ENCODE peak calls at places on chromosome 15, in ten cellular contexts. One of them, this sample, is unnamed.

GRCh38 chr15:74022706-74023470 is 28.4 kb downstream of the PML start:
- DNase-seq in HT1080: no peak
- DNase-seq in GM23338: no peak
- DNase-seq in HS-5: no peak
- DNase-seq in occipital lobe: no peak
- DNase-seq in naive thymus-derived CD4-positive, alpha-beta T cell: no peak
- DNase-seq in osteocyte: no peak
- DNase-seq in Kasumi-1: no peak
- DNase-seq in ureter: no peak
- DNase-seq in DMS79 treated with DMSO at 0.1 percent for 48 hours: no peak
- DNase-seq in this sample: no peak

GRCh38 chr15:48472756-48473155 is 141.5 kb downstream of the DUT start:
- DNase-seq in occipital lobe: no peak
- DNase-seq in GM23338: no peak
- DNase-seq in HT1080: peak
- DNase-seq in HS-5: peak
- DNase-seq in osteocyte: no peak
- DNase-seq in naive thymus-derived CD4-positive, alpha-beta T cell: no peak
- DNase-seq in ureter: no peak
- DNase-seq in DMS79 treated with DMSO at 0.1 percent for 48 hours: no peak
- DNase-seq in Kasumi-1: no peak
- DNase-seq in this sample: peak

GRCh38 chr15:76626611-76627010 is 278.5 kb downstream of the SCAPER start:
- DNase-seq in HT1080: no peak
- DNase-seq in ureter: no peak
- DNase-seq in GM23338: no peak
- DNase-seq in Kasumi-1: no peak
- DNase-seq in osteocyte: no peak
- DNase-seq in naive thymus-derived CD4-positive, alpha-beta T cell: no peak
- DNase-seq in occipital lobe: no peak
- DNase-seq in HS-5: no peak
- DNase-seq in DMS79 treated with DMSO at 0.1 percent for 48 hours: no peak
- DNase-seq in this sample: no peak

GRCh38 chr15:65275728-65276126 is 11.0 kb downstream of the PARP16 start:
- DNase-seq in occipital lobe: no peak
- DNase-seq in Kasumi-1: no peak
- DNase-seq in HS-5: no peak
- DNase-seq in naive thymus-derived CD4-positive, alpha-beta T cell: no peak
- DNase-seq in osteocyte: no peak
- DNase-seq in GM23338: no peak
- DNase-seq in HT1080: peak
- DNase-seq in ureter: no peak
- DNase-seq in DMS79 treated with DMSO at 0.1 percent for 48 hours: no peak
- DNase-seq in this sample: no peak

GRCh38 chr15:61049934-61050333 is 179.2 kb downstream of the RORA start:
- DNase-seq in GM23338: no peak
- DNase-seq in naive thymus-derived CD4-positive, alpha-beta T cell: no peak
- DNase-seq in occipital lobe: no peak
- DNase-seq in Kasumi-1: no peak
- DNase-seq in HS-5: no peak
- DNase-seq in ureter: no peak
- DNase-seq in DMS79 treated with DMSO at 0.1 percent for 48 hours: no peak
- DNase-seq in HT1080: peak
- DNase-seq in osteocyte: no peak
- DNase-seq in this sample: no peak

GRCh38 chr15:51796777-51797474 is 32.5 kb upstream of the TMOD3 start:
- DNase-seq in HT1080: peak
- DNase-seq in DMS79 treated with DMSO at 0.1 percent for 48 hours: no peak
- DNase-seq in osteocyte: no peak
- DNase-seq in GM23338: peak
- DNase-seq in HS-5: no peak
- DNase-seq in Kasumi-1: no peak
- DNase-seq in occipital lobe: no peak
- DNase-seq in ureter: no peak
- DNase-seq in naive thymus-derived CD4-positive, alpha-beta T cell: no peak
- DNase-seq in this sample: peak

GRCh38 chr15:49370782-49371181 is 52.3 kb upstream of the FGF7 start:
- DNase-seq in HT1080: no peak
- DNase-seq in occipital lobe: no peak
- DNase-seq in HS-5: no peak
- DNase-seq in DMS79 treated with DMSO at 0.1 percent for 48 hours: no peak
- DNase-seq in osteocyte: no peak
- DNase-seq in ureter: no peak
- DNase-seq in naive thymus-derived CD4-positive, alpha-beta T cell: no peak
- DNase-seq in GM23338: no peak
- DNase-seq in Kasumi-1: peak
- DNase-seq in this sample: peak

GRCh38 chr15:85097706-85098105 is 116.0 kb downstream of the PDE8A start:
- DNase-seq in naive thymus-derived CD4-positive, alpha-beta T cell: no peak
- DNase-seq in DMS79 treated with DMSO at 0.1 percent for 48 hours: no peak
- DNase-seq in osteocyte: no peak
- DNase-seq in occipital lobe: no peak
- DNase-seq in HS-5: no peak
- DNase-seq in ureter: no peak
- DNase-seq in GM23338: no peak
- DNase-seq in Kasumi-1: no peak
- DNase-seq in HT1080: no peak
- DNase-seq in this sample: no peak

GRCh38 chr15:90642464-90643300 is 74.5 kb upstream of the BLM start:
- DNase-seq in HT1080: no peak
- DNase-seq in GM23338: peak
- DNase-seq in ureter: no peak
- DNase-seq in occipital lobe: no peak
- DNase-seq in osteocyte: no peak
- DNase-seq in HS-5: no peak
- DNase-seq in naive thymus-derived CD4-positive, alpha-beta T cell: no peak
- DNase-seq in DMS79 treated with DMSO at 0.1 percent for 48 hours: no peak
- DNase-seq in Kasumi-1: peak
- DNase-seq in this sample: peak

GRCh38 chr15:41490355-41490754 is 3.3 kb upstream of the ITPKA start:
- DNase-seq in osteocyte: no peak
- DNase-seq in DMS79 treated with DMSO at 0.1 percent for 48 hours: peak
- DNase-seq in Kasumi-1: peak
- DNase-seq in occipital lobe: no peak
- DNase-seq in ureter: no peak
- DNase-seq in HT1080: peak
- DNase-seq in HS-5: peak
- DNase-seq in GM23338: no peak
- DNase-seq in naive thymus-derived CD4-positive, alpha-beta T cell: no peak
- DNase-seq in this sample: peak

GRCh38 chr15:41394924-41395323 is 7.4 kb downstream of the NDUFAF1 start:
- DNase-seq in DMS79 treated with DMSO at 0.1 percent for 48 hours: no peak
- DNase-seq in GM23338: no peak
- DNase-seq in osteocyte: no peak
- DNase-seq in naive thymus-derived CD4-positive, alpha-beta T cell: no peak
- DNase-seq in ureter: no peak
- DNase-seq in Kasumi-1: no peak
- DNase-seq in HT1080: no peak
- DNase-seq in occipital lobe: no peak
- DNase-seq in HS-5: no peak
- DNase-seq in this sample: no peak

GRCh38 chr15:100694381-100695012 is 92.1 kb downstream of the ASB7 start:
- DNase-seq in Kasumi-1: no peak
- DNase-seq in osteocyte: no peak
- DNase-seq in DMS79 treated with DMSO at 0.1 percent for 48 hours: no peak
- DNase-seq in ureter: no peak
- DNase-seq in GM23338: no peak
- DNase-seq in naive thymus-derived CD4-positive, alpha-beta T cell: no peak
- DNase-seq in HS-5: no peak
- DNase-seq in occipital lobe: no peak
- DNase-seq in HT1080: no peak
- DNase-seq in this sample: no peak

GRCh38 chr15:67506775-67507747 is 13.9 kb upstream of the C15orf61 start:
- DNase-seq in osteocyte: no peak
- DNase-seq in occipital lobe: no peak
- DNase-seq in Kasumi-1: peak
- DNase-seq in HT1080: no peak
- DNase-seq in naive thymus-derived CD4-positive, alpha-beta T cell: no peak
- DNase-seq in GM23338: no peak
- DNase-seq in HS-5: no peak
- DNase-seq in ureter: no peak
- DNase-seq in DMS79 treated with DMSO at 0.1 percent for 48 hours: no peak
- DNase-seq in this sample: peak

GRCh38 chr15:99071091-99071680 is 33.7 kb upstream of the SYNM start:
- DNase-seq in DMS79 treated with DMSO at 0.1 percent for 48 hours: no peak
- DNase-seq in HT1080: no peak
- DNase-seq in naive thymus-derived CD4-positive, alpha-beta T cell: no peak
- DNase-seq in occipital lobe: no peak
- DNase-seq in Kasumi-1: no peak
- DNase-seq in HS-5: no peak
- DNase-seq in osteocyte: no peak
- DNase-seq in GM23338: no peak
- DNase-seq in ureter: no peak
- DNase-seq in this sample: no peak

GRCh38 chr15:40471778-40472130 is 970 bp downstream of the CHST14 start:
- DNase-seq in osteocyte: no peak
- DNase-seq in Kasumi-1: no peak
- DNase-seq in ureter: no peak
- DNase-seq in naive thymus-derived CD4-positive, alpha-beta T cell: peak
- DNase-seq in HS-5: no peak
- DNase-seq in HT1080: no peak
- DNase-seq in GM23338: peak
- DNase-seq in DMS79 treated with DMSO at 0.1 percent for 48 hours: peak
- DNase-seq in occipital lobe: no peak
- DNase-seq in this sample: no peak

GRCh38 chr15:65404196-65404872 is 18.4 kb downstream of the IGDCC4 start:
- DNase-seq in GM23338: peak
- DNase-seq in osteocyte: no peak
- DNase-seq in occipital lobe: no peak
- DNase-seq in HS-5: no peak
- DNase-seq in ureter: no peak
- DNase-seq in Kasumi-1: no peak
- DNase-seq in DMS79 treated with DMSO at 0.1 percent for 48 hours: no peak
- DNase-seq in naive thymus-derived CD4-positive, alpha-beta T cell: no peak
- DNase-seq in HT1080: no peak
- DNase-seq in this sample: no peak

GRCh38 chr15:72724028-72724427 is 38.0 kb downstream of the BBS4 start:
- DNase-seq in ureter: no peak
- DNase-seq in DMS79 treated with DMSO at 0.1 percent for 48 hours: no peak
- DNase-seq in naive thymus-derived CD4-positive, alpha-beta T cell: no peak
- DNase-seq in HT1080: peak
- DNase-seq in occipital lobe: no peak
- DNase-seq in Kasumi-1: no peak
- DNase-seq in HS-5: no peak
- DNase-seq in GM23338: no peak
- DNase-seq in osteocyte: no peak
- DNase-seq in this sample: no peak

GRCh38 chr15:35080226-35080625 is 4.9 kb downstream of the NANOGP8 start:
- DNase-seq in GM23338: no peak
- DNase-seq in HS-5: no peak
- DNase-seq in Kasumi-1: no peak
- DNase-seq in HT1080: no peak
- DNase-seq in osteocyte: no peak
- DNase-seq in DMS79 treated with DMSO at 0.1 percent for 48 hours: no peak
- DNase-seq in naive thymus-derived CD4-positive, alpha-beta T cell: no peak
- DNase-seq in ureter: no peak
- DNase-seq in occipital lobe: no peak
- DNase-seq in this sample: no peak

GRCh38 chr15:63978511-63979226 is 67.6 kb downstream of the DAPK2 start:
- DNase-seq in naive thymus-derived CD4-positive, alpha-beta T cell: no peak
- DNase-seq in HS-5: no peak
- DNase-seq in DMS79 treated with DMSO at 0.1 percent for 48 hours: no peak
- DNase-seq in Kasumi-1: no peak
- DNase-seq in ureter: no peak
- DNase-seq in osteocyte: peak
- DNase-seq in occipital lobe: no peak
- DNase-seq in HT1080: no peak
- DNase-seq in GM23338: no peak
- DNase-seq in this sample: no peak

GRCh38 chr15:89772933-89773583 is 3.1 kb upstream of the MESP2 start:
- DNase-seq in osteocyte: no peak
- DNase-seq in DMS79 treated with DMSO at 0.1 percent for 48 hours: no peak
- DNase-seq in Kasumi-1: peak
- DNase-seq in HT1080: peak
- DNase-seq in GM23338: peak
- DNase-seq in HS-5: no peak
- DNase-seq in naive thymus-derived CD4-positive, alpha-beta T cell: no peak
- DNase-seq in occipital lobe: no peak
- DNase-seq in ureter: no peak
- DNase-seq in this sample: no peak

GRCh38 chr15:88664151-88664778 is 25.4 kb downstream of the ISG20 start:
- DNase-seq in DMS79 treated with DMSO at 0.1 percent for 48 hours: no peak
- DNase-seq in occipital lobe: no peak
- DNase-seq in HT1080: peak
- DNase-seq in naive thymus-derived CD4-positive, alpha-beta T cell: peak
- DNase-seq in osteocyte: peak
- DNase-seq in HS-5: no peak
- DNase-seq in ureter: no peak
- DNase-seq in Kasumi-1: no peak
- DNase-seq in GM23338: peak
- DNase-seq in this sample: peak

GRCh38 chr15:45454825-45455224 is 67.7 kb downstream of the SLC30A4 start:
- DNase-seq in osteocyte: peak
- DNase-seq in occipital lobe: no peak
- DNase-seq in GM23338: no peak
- DNase-seq in HS-5: peak
- DNase-seq in ureter: peak
- DNase-seq in Kasumi-1: peak
- DNase-seq in DMS79 treated with DMSO at 0.1 percent for 48 hours: peak
- DNase-seq in naive thymus-derived CD4-positive, alpha-beta T cell: peak
- DNase-seq in HT1080: peak
- DNase-seq in this sample: peak

GRCh38 chr15:70561885-70562284 is 201.5 kb downstream of the UACA start:
- DNase-seq in DMS79 treated with DMSO at 0.1 percent for 48 hours: no peak
- DNase-seq in ureter: peak
- DNase-seq in occipital lobe: no peak
- DNase-seq in Kasumi-1: no peak
- DNase-seq in naive thymus-derived CD4-positive, alpha-beta T cell: no peak
- DNase-seq in HT1080: no peak
- DNase-seq in GM23338: no peak
- DNase-seq in HS-5: no peak
- DNase-seq in osteocyte: no peak
- DNase-seq in this sample: no peak

GRCh38 chr15:37586976-37587375 is 347.5 kb upstream of the TMCO5A start:
- DNase-seq in occipital lobe: no peak
- DNase-seq in HT1080: peak
- DNase-seq in DMS79 treated with DMSO at 0.1 percent for 48 hours: no peak
- DNase-seq in Kasumi-1: no peak
- DNase-seq in osteocyte: no peak
- DNase-seq in HS-5: peak
- DNase-seq in GM23338: no peak
- DNase-seq in naive thymus-derived CD4-positive, alpha-beta T cell: no peak
- DNase-seq in ureter: no peak
- DNase-seq in this sample: no peak

GRCh38 chr15:48965972-48966371 is 2.3 kb upstream of the SHC4 start:
- DNase-seq in ureter: no peak
- DNase-seq in GM23338: no peak
- DNase-seq in DMS79 treated with DMSO at 0.1 percent for 48 hours: no peak
- DNase-seq in occipital lobe: no peak
- DNase-seq in naive thymus-derived CD4-positive, alpha-beta T cell: no peak
- DNase-seq in HS-5: no peak
- DNase-seq in HT1080: peak
- DNase-seq in osteocyte: no peak
- DNase-seq in Kasumi-1: peak
- DNase-seq in this sample: peak

GRCh38 chr15:67850336-67850735 is 10.5 kb upstream of the RNU6-1 start:
- DNase-seq in HS-5: no peak
- DNase-seq in osteocyte: no peak
- DNase-seq in naive thymus-derived CD4-positive, alpha-beta T cell: no peak
- DNase-seq in HT1080: no peak
- DNase-seq in GM23338: no peak
- DNase-seq in Kasumi-1: no peak
- DNase-seq in ureter: no peak
- DNase-seq in occipital lobe: no peak
- DNase-seq in DMS79 treated with DMSO at 0.1 percent for 48 hours: no peak
- DNase-seq in this sample: no peak

GRCh38 chr15:85752591-85752990 is 42.1 kb downstream of the KLHL25 start:
- DNase-seq in occipital lobe: no peak
- DNase-seq in HS-5: no peak
- DNase-seq in ureter: peak
- DNase-seq in Kasumi-1: no peak
- DNase-seq in GM23338: peak
- DNase-seq in DMS79 treated with DMSO at 0.1 percent for 48 hours: peak
- DNase-seq in naive thymus-derived CD4-positive, alpha-beta T cell: no peak
- DNase-seq in HT1080: no peak
- DNase-seq in osteocyte: no peak
- DNase-seq in this sample: no peak

GRCh38 chr15:74034206-74034755 is 39.8 kb downstream of the PML start:
- DNase-seq in HT1080: no peak
- DNase-seq in GM23338: no peak
- DNase-seq in Kasumi-1: no peak
- DNase-seq in naive thymus-derived CD4-positive, alpha-beta T cell: no peak
- DNase-seq in occipital lobe: no peak
- DNase-seq in HS-5: no peak
- DNase-seq in osteocyte: no peak
- DNase-seq in ureter: no peak
- DNase-seq in DMS79 treated with DMSO at 0.1 percent for 48 hours: no peak
- DNase-seq in this sample: no peak

This sample was measured in NB4.